ENCODE peak calls at places on chromosomes 1 and 21, in eight cellular contexts. R is activated naive CD4-positive, alpha-beta T cell treated with anti-CD3 and anti-CD28 coated beads, Interleukin-2, amount 10 ng/mL, durations not matched to agents 7 days and 5 days; W is EL; O is retinal pigment epithelial cell; U is hypothalamus; E is T-helper 2 cell; Y is activated CD4-positive, alpha-beta T cell treated with anti-CD3 and anti-CD28 coated beads, Interleukin-2, amount 50 U/mL, for 48 hours; B is activated CD8-positive, alpha-beta memory T cell treated with anti-CD3 and anti-CD28 coated beads for 24 hours. J is an unnamed sample.

GRCh38 chr1:104406731-104407130 is 657.0 kb downstream of the AMY1C start:
- DNase-seq in R (no peak), W (no peak), O (no peak), U (no peak), E (no peak), Y (no peak), B (no peak), J (no peak)

GRCh38 chr1:36176151-36176949 is 20.4 kb downstream of the MAP7D1 start:
- DNase-seq in R (no peak), W (no peak), O (no peak), U (no peak), E (no peak), Y (no peak), B (no peak), J (no peak)

GRCh38 chr1:101238681-101239094 is 1.9 kb downstream of the S1PR1 start:
- DNase-seq in R (peak), W (peak), O (peak), U (peak), E (peak), Y (peak), B (peak), J (peak)

GRCh38 chr1:103309761-103310160 is 201.4 kb upstream of the COL11A1 start:
- DNase-seq in R (no peak), W (no peak), O (no peak), U (no peak), E (no peak), Y (no peak), B (no peak), J (no peak)

GRCh38 chr1:203031467-203031866 is 5.2 kb downstream of the PPFIA4 start:
- DNase-seq in R (no peak), W (no peak), O (no peak), U (no peak), E (no peak), Y (no peak), B (peak), J (peak)

GRCh38 chr1:214967865-214968575 is 114.5 kb upstream of the KCNK2 start:
- DNase-seq in R (no peak), W (peak), O (no peak), U (no peak), E (no peak), Y (no peak), B (no peak), J (peak)

GRCh38 chr1:163747261-163747660 is 425.5 kb downstream of the NUF2 start:
- DNase-seq in R (no peak), W (peak), O (peak), U (no peak), E (no peak), Y (no peak), B (no peak), J (peak)

GRCh38 chr1:198669023-198669698 is 30.3 kb downstream of the PTPRC start:
- DNase-seq in R (peak), W (peak), O (no peak), U (no peak), E (peak), Y (no peak), B (no peak), J (peak)

GRCh38 chr21:45542667-45543370 is 579 bp upstream of the SLC19A1 start:
- DNase-seq in R (peak), W (no peak), O (no peak), U (no peak), E (no peak), Y (no peak), B (peak), J (no peak)

GRCh38 chr1:214476958-214477870 is 74.2 kb downstream of the PTPN14 start:
- DNase-seq in R (no peak), W (peak), O (no peak), U (no peak), E (no peak), Y (no peak), B (no peak), J (peak)

GRCh38 chr1:12121212-12122000 is 45.4 kb upstream of the TNFRSF1B start:
- DNase-seq in R (peak), W (peak), O (no peak), U (no peak), E (no peak), Y (no peak), B (no peak), J (peak)

GRCh38 chr1:17333081-17333480 is 25.1 kb downstream of the PADI4 start:
- DNase-seq in R (no peak), W (no peak), O (no peak), U (no peak), E (no peak), Y (no peak), B (no peak), J (no peak)

GRCh38 chr21:33286600-33287456 is 20.7 kb downstream of the IL10RB start:
- DNase-seq in R (no peak), W (peak), O (peak), U (no peak), E (no peak), Y (no peak), B (no peak), J (peak)

GRCh38 chr1:109655624-109656519 is at the start of gene GSTM4:
- DNase-seq in R (peak), W (peak), O (no peak), U (peak), E (peak), Y (peak), B (peak), J (peak)